ENCODE peak calls at places on chromosomes 4 and X, in five cellular contexts. One of them, this sample, is unnamed.

GRCh38 chr4:43835869-43836268 is 612.7 kb downstream of the KCTD8 start:
- DNase-seq in HepG2: no peak
- DNase-seq in H1: no peak
- DNase-seq in A549: no peak
- DNase-seq in K562: no peak
- DNase-seq in this sample: no peak

GRCh38 chrX:123219916-123220315 is 35.8 kb downstream of the GRIA3 start:
- DNase-seq in H1: no peak
- DNase-seq in K562: peak
- DNase-seq in HepG2: peak
- DNase-seq in A549: no peak
- DNase-seq in this sample: no peak

GRCh38 chr4:64334964-64335363 is 74.3 kb downstream of the TECRL start:
- DNase-seq in H1: no peak
- DNase-seq in K562: no peak
- DNase-seq in HepG2: no peak
- DNase-seq in A549: no peak
- DNase-seq in this sample: no peak

GRCh38 chr4:120331486-120332281 is 265.0 kb upstream of the MAD2L1 start:
- DNase-seq in A549: no peak
- DNase-seq in HepG2: no peak
- DNase-seq in H1: no peak
- DNase-seq in K562: no peak
- DNase-seq in this sample: no peak

GRCh38 chr4:83180469-83180968 is 66.0 kb upstream of the PLAC8 start:
- DNase-seq in H1: no peak
- DNase-seq in K562: no peak
- DNase-seq in A549: no peak
- DNase-seq in HepG2: no peak
- DNase-seq in this sample: no peak

GRCh38 chrX:136260801-136261200 is 9.6 kb upstream of the MAP7D3 start:
- DNase-seq in HepG2: no peak
- DNase-seq in K562: no peak
- DNase-seq in H1: no peak
- DNase-seq in A549: peak
- DNase-seq in this sample: peak

GRCh38 chrX:150219374-150220185 is 143.5 kb upstream of the MAMLD1 start:
- DNase-seq in HepG2: no peak
- DNase-seq in H1: no peak
- DNase-seq in K562: no peak
- DNase-seq in A549: peak
- DNase-seq in this sample: peak

GRCh38 chr4:61540944-61541343 is 340.8 kb downstream of the ADGRL3 start:
- DNase-seq in A549: peak
- DNase-seq in K562: no peak
- DNase-seq in HepG2: peak
- DNase-seq in H1: no peak
- DNase-seq in this sample: no peak

GRCh38 chr4:69484011-69484410 is 11.7 kb downstream of the UGT2B4 start:
- DNase-seq in K562: no peak
- DNase-seq in H1: no peak
- DNase-seq in A549: no peak
- DNase-seq in HepG2: no peak
- DNase-seq in this sample: no peak

GRCh38 chr4:15793506-15794363 is 15.6 kb downstream of the CD38 start:
- DNase-seq in A549: no peak
- DNase-seq in HepG2: no peak
- DNase-seq in K562: no peak
- DNase-seq in H1: no peak
- DNase-seq in this sample: no peak

DNA sequence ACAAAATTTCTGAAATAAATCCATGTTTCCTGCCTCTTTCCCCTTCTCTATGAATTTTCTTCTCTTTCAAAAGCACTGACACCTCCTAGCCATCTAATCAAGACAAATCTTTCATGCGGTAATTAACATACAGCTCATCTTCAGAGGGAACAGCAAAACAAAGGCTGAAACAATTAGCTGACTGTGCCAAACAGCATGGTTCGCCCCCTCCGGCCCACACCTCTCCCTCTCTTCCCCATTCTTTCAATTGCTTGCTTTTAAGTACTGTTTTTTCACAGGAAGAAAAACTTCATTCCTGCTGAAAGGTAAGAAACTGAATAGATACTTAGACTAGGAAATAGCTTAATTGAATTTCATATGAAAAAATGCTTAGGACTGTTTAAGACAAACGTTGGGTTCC is 291.1 kb upstream of the NOCT start:
- DNase-seq in HepG2: no peak
- DNase-seq in H1: peak
- DNase-seq in A549: no peak
- DNase-seq in K562: no peak
- DNase-seq in this sample: no peak
- TF ChIP-seq MAFK in HepG2: no peak
- TF ChIP-seq MAFK in H1: peak
- TF ChIP-seq MAFK in A549: no peak
- TF ChIP-seq MAFK in K562: no peak
- TF ChIP-seq MAFK in this sample: no peak

DNA sequence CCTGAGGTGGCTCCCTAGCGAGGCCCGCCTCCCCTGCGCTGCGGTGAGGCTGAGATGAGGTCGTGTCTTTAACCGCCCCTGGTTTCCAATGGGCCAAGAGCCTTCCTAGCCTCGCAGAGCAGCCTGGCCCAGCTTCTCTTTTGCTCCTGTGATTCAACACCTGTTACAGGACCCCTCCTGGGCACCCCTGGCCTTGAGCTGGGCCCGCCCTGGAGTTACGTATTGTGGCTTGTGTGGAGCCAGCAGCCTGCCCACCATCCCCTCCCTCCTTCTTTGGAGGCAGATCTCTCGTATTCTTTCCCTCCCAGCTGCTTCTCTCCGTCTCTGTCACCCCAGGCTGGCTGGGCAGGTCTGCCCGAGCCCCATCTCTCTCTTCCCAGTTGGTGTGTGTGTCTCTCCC is 19.3 kb upstream of the UBA1 start:
- DNase-seq in HepG2: no peak
- DNase-seq in H1: no peak
- DNase-seq in K562: no peak
- DNase-seq in A549: no peak
- DNase-seq in this sample: no peak
- TF ChIP-seq MAFK in HepG2: no peak
- TF ChIP-seq MAFK in H1: no peak
- TF ChIP-seq MAFK in K562: no peak
- TF ChIP-seq MAFK in A549: no peak
- TF ChIP-seq MAFK in this sample: no peak

GRCh38 chr4:122633211-122633610 is 12.3 kb upstream of the IL21 start:
- DNase-seq in K562: no peak
- DNase-seq in HepG2: no peak
- DNase-seq in A549: no peak
- DNase-seq in H1: no peak
- DNase-seq in this sample: no peak

GRCh38 chr4:122635205-122635604 is 14.3 kb upstream of the IL21 start:
- DNase-seq in A549: no peak
- DNase-seq in K562: no peak
- DNase-seq in H1: no peak
- DNase-seq in HepG2: no peak
- DNase-seq in this sample: no peak

GRCh38 chr4:122636697-122637096 is 15.8 kb upstream of the IL21 start:
- DNase-seq in H1: no peak
- DNase-seq in HepG2: no peak
- DNase-seq in K562: no peak
- DNase-seq in A549: no peak
- DNase-seq in this sample: no peak

DNA sequence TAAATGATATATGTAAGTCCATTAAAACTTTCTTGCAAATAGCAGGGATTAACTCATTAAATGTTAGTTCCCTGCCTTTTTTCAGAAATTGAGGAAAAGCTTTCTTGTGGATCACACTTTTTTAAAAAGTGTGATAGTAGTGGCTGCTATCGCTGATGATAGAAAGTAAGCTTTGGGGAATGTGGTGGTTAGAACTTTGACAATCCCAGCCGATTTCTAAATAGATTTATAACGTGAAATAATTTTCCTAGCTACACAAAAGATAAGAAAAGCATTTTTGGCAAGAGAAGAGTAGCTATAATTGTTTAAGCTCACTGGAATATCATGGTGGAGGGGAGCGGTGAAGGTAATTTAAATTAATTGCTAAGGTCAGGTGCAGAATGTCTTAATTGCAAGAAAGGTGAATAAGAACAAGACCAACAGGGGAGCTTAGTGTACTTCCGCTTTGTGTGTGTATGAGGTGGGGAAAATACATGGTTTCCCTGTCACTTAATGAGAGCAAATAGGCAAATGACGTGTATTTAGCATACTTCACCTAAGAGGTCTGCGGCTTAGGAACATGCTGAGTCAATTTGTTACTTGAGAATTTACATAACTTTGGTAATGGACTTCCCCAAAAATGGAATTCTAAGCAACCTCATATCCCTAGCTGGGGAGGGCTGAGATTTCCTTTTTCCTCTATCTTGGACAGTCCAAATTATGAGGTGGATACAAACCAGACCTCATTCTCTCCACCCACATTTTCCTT is 11.7 kb upstream of the IL21 start:
- DNase-seq in H1: no peak
- DNase-seq in K562: no peak
- DNase-seq in A549: no peak
- DNase-seq in HepG2: no peak
- DNase-seq in this sample: peak
- TF ChIP-seq MAFK in H1: no peak
- TF ChIP-seq MAFK in K562: no peak
- TF ChIP-seq MAFK in A549: no peak
- TF ChIP-seq MAFK in HepG2: no peak
- TF ChIP-seq MAFK in this sample: no peak

DNA sequence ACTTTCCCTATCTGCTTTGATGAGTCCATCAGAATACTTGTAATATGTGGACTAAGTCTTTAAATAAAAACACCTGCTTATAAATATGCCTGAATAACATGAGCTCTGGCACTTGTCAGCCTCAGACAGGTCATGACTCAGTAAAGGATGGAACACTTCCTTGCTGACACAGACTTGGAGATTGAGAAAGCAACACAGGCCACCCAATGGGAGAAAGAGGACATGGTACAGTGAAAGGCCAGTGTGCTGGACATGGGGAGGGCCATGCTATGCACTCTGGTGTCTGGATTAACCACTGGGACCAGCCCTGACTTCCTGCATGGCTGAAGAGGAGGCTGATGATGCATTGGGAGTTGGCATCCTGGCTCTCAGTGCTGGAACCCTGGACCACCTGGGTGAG is 149.5 kb downstream of the DHRSX start:
- DNase-seq in HepG2: no peak
- DNase-seq in K562: no peak
- DNase-seq in H1: no peak
- DNase-seq in A549: peak
- DNase-seq in this sample: peak
- TF ChIP-seq MAFK in HepG2: no peak
- TF ChIP-seq MAFK in K562: no peak
- TF ChIP-seq MAFK in H1: no peak
- TF ChIP-seq MAFK in A549: no peak
- TF ChIP-seq MAFK in this sample: peak

GRCh38 chr4:136103616-136104015 is 1428.7 kb downstream of the PCDH18 start:
- DNase-seq in HepG2: no peak
- DNase-seq in A549: no peak
- DNase-seq in H1: no peak
- DNase-seq in K562: no peak
- DNase-seq in this sample: no peak

DNA sequence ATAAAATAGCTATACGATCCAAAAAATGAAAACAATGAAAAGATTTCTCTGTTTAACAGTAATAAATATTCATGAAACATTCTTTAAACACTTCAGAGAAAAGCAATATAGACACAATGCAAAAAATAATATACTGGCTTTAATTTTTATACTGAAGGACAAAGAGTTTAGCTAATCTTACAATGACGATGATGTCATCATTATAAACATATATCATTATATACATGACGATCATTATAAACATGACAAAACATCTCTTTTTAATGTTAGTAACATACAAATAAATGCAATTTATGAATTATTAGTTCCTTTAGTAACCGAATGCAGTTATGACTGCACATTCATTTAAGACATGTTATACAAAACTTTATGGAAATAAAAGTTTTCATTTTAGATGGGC is 1434.6 kb downstream of the PCDH18 start:
- DNase-seq in A549: no peak
- DNase-seq in HepG2: no peak
- DNase-seq in K562: no peak
- DNase-seq in H1: no peak
- DNase-seq in this sample: no peak
- TF ChIP-seq MAFK in A549: no peak
- TF ChIP-seq MAFK in HepG2: no peak
- TF ChIP-seq MAFK in K562: no peak
- TF ChIP-seq MAFK in H1: no peak
- TF ChIP-seq MAFK in this sample: no peak

GRCh38 chrX:148443216-148443615 is 57.2 kb upstream of the AFF2 start:
- DNase-seq in HepG2: no peak
- DNase-seq in K562: no peak
- DNase-seq in A549: no peak
- DNase-seq in H1: no peak
- DNase-seq in this sample: no peak
- TF ChIP-seq MAFK in HepG2: no peak
- TF ChIP-seq MAFK in K562: no peak
- TF ChIP-seq MAFK in A549: no peak
- TF ChIP-seq MAFK in H1: no peak
- TF ChIP-seq MAFK in this sample: no peak

GRCh38 chr4:87423313-87424031 is 1.1 kb downstream of the NUDT9 start:
- DNase-seq in HepG2: no peak
- DNase-seq in K562: peak
- DNase-seq in H1: no peak
- DNase-seq in A549: no peak
- DNase-seq in this sample: no peak
- TF ChIP-seq MAFK in HepG2: no peak
- TF ChIP-seq MAFK in K562: no peak
- TF ChIP-seq MAFK in H1: no peak
- TF ChIP-seq MAFK in A549: no peak
- TF ChIP-seq MAFK in this sample: no peak

DNA sequence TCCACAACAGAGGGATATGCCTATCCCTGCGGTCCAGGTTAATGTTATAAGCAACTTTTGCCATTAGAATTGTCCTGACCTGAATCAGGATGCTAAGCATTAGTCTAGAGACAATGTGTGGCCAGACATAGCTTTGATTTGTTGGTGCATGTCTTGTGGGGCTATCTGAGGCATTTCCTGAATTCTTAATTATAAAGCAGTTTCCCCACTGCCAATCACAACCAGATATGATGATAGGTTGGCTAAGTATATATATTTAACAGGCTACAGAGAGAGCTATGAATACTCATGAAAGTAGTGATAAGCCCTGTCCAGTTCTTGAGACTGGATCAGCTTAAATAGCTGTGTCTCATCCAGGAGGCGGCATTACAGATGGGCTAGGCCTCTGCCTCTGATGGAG is 37.8 kb upstream of the ZNF81 start:
- DNase-seq in HepG2: no peak
- DNase-seq in H1: no peak
- DNase-seq in A549: no peak
- DNase-seq in K562: no peak
- DNase-seq in this sample: no peak
- TF ChIP-seq MAFK in HepG2: no peak
- TF ChIP-seq MAFK in H1: no peak
- TF ChIP-seq MAFK in A549: no peak
- TF ChIP-seq MAFK in K562: no peak
- TF ChIP-seq MAFK in this sample: no peak